ENCODE peak calls at places on chromosome 10, in four cellular contexts. J is IMR-90, M is NT2/D1, V is neuronal stem cell. U is an unnamed sample.

GRCh38 chr10:107561136-107561650 is 396.7 kb upstream of the SORCS1 start:
- DNase-seq in J (no peak), M (no peak), V (no peak), U (no peak)

GRCh38 chr10:33201971-33202370 is 132.5 kb downstream of the NRP1 start:
- DNase-seq in J (no peak), M (no peak), V (no peak), U (no peak)

GRCh38 chr10:96124230-96125141 is 5.6 kb upstream of the ZNF518A start:
- DNase-seq in J (peak), M (peak), V (peak), U (no peak)

GRCh38 chr10:45433716-45434469 is 59.9 kb downstream of the ALOX5 start:
- DNase-seq in J (no peak), M (no peak), V (no peak), U (no peak)

GRCh38 chr10:78541528-78542470 is 508.1 kb downstream of the RPS24 start:
- DNase-seq in J (peak), M (no peak), V (no peak), U (no peak)

GRCh38 chr10:91589015-91589655 is 43.7 kb downstream of the PPP1R3C start:
- DNase-seq in J (peak), M (no peak), V (no peak), U (no peak)

GRCh38 chr10:116826803-116827202 is 22.5 kb upstream of the ENO4 start:
- DNase-seq in J (peak), M (no peak), V (no peak), U (no peak)

GRCh38 chr10:72098301-72099053 is 10.1 kb upstream of the SPOCK2 start:
- DNase-seq in J (no peak), M (no peak), V (no peak), U (no peak)

DNA sequence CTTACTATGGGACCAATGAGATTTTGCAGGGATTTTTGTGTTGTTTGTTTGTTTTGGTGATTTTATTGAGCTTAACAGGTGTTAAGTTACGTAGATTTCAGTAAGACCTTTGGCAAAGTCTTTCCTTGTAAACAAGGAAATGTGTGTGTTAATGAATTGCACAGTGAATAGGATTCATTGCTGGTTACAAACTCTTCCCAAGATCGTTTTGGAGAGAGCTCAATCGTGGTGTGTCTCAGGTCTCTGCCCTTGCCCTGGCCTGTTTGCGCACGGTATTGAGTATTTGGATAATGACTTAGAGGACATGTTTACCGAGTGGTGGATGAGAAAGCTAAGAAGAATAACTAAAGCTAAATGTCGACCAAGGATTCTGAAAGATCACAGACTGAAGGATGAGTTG is 41.9 kb downstream of the PRPF18 start:
- DNase-seq in J (no peak), M (no peak), V (no peak), U (no peak)
- H3K9ac ChIP-seq in J (no peak), M (no peak), V (no peak), U (no peak)

GRCh38 chr10:18157909-18158308 is 17.7 kb downstream of the CACNB2 start:
- DNase-seq in J (peak), M (no peak), V (no peak), U (no peak)
- H3K9ac ChIP-seq in J (no peak), M (no peak), V (no peak), U (no peak)

DNA sequence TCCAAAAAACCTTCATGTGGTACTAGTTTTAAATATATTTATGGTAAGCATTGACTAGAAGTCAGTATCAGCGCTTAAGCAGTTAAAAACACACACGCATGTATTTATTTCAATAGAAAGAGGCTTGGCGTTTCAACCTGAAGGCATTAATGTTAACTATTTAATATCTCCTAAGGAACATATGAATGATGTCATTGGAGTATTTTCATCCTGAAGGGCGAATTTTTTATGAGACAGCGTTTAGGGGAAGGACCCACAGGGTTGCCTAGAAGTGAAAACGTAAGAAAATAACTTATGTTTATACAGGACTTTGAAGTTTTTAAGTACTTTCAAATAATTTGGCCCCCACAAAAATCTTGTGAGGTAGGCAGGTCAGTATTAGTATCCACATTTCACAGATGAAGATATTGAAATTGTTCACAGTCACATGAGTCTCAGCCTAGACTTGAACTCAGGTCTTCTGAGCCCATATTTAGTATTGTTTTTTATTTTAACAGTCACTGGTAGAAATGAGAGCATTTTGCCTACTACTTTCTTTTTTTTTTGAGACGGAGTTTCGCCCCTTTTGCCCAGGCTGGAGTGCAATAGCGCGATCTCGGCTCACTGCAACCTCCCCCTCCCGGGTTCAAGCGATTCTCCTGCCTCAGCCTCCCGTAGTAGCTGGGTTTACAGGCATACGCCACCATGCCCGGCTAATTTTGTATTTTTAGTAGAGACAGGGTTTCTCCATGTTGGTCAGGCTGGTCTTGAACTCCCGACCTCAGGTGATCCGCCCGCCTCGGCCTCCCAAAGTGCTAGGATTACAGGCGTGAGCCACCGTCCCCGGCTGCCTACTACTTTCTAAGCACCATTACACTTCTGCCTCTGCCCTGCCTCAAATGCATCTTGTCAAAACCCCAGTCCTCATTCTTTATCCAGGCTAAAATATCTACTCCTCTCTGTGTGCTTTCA is 1.8 kb downstream of the SLK start:
- DNase-seq in J (peak), M (no peak), V (no peak), U (no peak)
- H3K9ac ChIP-seq in J (peak), M (no peak), V (no peak), U (peak)

GRCh38 chr10:101292194-101293006 is 61.6 kb upstream of the BTRC start:
- DNase-seq in J (no peak), M (no peak), V (no peak), U (no peak)
- H3K9ac ChIP-seq in J (no peak), M (peak), V (no peak), U (no peak)

DNA sequence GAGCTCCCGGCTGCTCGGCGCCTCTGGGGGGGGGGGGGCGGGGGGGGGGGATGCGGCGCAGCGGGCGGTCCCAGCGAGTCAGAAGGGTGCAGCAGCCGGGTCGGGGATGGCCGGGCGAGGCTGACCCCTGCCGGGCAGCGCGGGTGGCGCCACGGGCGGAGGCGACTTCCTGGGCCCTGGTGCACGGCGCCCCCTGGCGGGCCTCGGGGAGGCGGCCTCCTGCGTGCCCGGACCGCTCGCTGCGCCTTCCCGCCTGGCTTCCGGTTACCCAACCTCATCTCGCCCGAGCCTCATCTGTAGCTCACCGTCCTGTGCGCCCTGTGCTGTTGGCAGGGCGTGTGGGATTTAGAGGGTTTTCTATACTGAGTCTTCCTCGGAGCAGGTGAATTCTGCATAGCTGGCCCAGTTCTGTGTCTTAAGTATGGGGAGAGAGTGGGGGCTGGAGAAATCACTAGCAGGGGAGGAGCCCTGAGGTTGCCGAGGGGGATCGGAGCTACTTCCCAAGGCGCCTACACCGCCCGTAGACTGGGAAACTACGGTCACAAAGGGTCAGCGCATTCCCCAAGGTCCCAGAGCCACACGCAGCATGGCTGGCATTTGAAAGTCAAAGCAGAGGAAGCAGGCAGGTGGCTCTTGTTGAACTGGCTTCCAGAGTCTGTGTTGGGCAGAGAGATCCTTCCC is 28.3 kb upstream of the WDFY4 start:
- DNase-seq in J (peak), M (peak), V (peak), U (peak)
- H3K9ac ChIP-seq in J (peak), M (peak), V (no peak), U (peak)

GRCh38 chr10:86400705-86401587 is 34.4 kb upstream of the GRID1 start:
- DNase-seq in J (no peak), M (no peak), V (no peak), U (no peak)
- H3K9ac ChIP-seq in J (peak), M (peak), V (peak), U (peak)

GRCh38 chr10:60139290-60139689 is 232.9 kb upstream of the CCDC6 start:
- DNase-seq in J (no peak), M (no peak), V (no peak), U (no peak)
- H3K9ac ChIP-seq in J (no peak), M (peak), V (no peak), U (no peak)

GRCh38 chr10:130739757-130740145 is 571.8 kb downstream of the TCERG1L start:
- DNase-seq in J (no peak), M (no peak), V (no peak), U (no peak)
- H3K9ac ChIP-seq in J (no peak), M (no peak), V (no peak), U (no peak)

GRCh38 chr10:75468612-75469011 is 37.2 kb downstream of the LRMDA start:
- DNase-seq in J (no peak), M (no peak), V (no peak), U (no peak)
- H3K9ac ChIP-seq in J (no peak), M (no peak), V (no peak), U (no peak)

GRCh38 chr10:120493411-120494312 is 36.6 kb downstream of the PLPP4 start:
- DNase-seq in J (no peak), M (no peak), V (no peak), U (no peak)
- H3K9ac ChIP-seq in J (no peak), M (no peak), V (no peak), U (no peak)

U was measured in Karpas-422.